ENCODE peak calls at places on chromosome 11, in four cellular contexts. Z is SK-N-SH, I is WTC11, C is K562. N is an unnamed sample.

GRCh38 chr11:1071571-1072115 is 3.0 kb upstream of the MUC2 start:
- DNase-seq in Z (no peak), I (peak; percentile 12), C (no peak), N (no peak)

GRCh38 chr11:61776561-61777075 is 15.8 kb downstream of the TMEM258 start:
- DNase-seq in Z (peak; percentile 90), I (peak; percentile 84), C (peak; percentile 86), N (peak; percentile 54)

GRCh38 chr11:95680169-95680929 is 109.2 kb downstream of the FAM76B start:
- DNase-seq in Z (no peak), I (no peak), C (no peak), N (no peak)

GRCh38 chr11:59776210-59777066 is 21.3 kb downstream of the STX3 start:
- DNase-seq in Z (no peak), I (no peak), C (no peak), N (no peak)

GRCh38 chr11:121829159-121829643 is 286.8 kb downstream of the BLID start:
- DNase-seq in Z (no peak), I (no peak), C (no peak), N (no peak)

GRCh38 chr11:69442807-69443137 is 38.7 kb upstream of the LINC01488 start:
- DNase-seq in Z (peak; percentile 75), I (no peak), C (peak; percentile 64), N (no peak)

GRCh38 chr11:64025205-64025604 is 10.5 kb upstream of the FLRT1 start:
- DNase-seq in Z (no peak), I (peak; percentile 69), C (no peak), N (peak; percentile 77)

GRCh38 chr11:24163146-24163545 is 333.7 kb upstream of the LUZP2 start:
- DNase-seq in Z (no peak), I (no peak), C (no peak), N (no peak)

GRCh38 chr11:2557381-2557780 is 112.6 kb downstream of the KCNQ1 start:
- DNase-seq in Z (no peak), I (no peak), C (no peak), N (no peak)

GRCh38 chr11:31793264-31793663 is 17.9 kb downstream of the PAX6 start:
- DNase-seq in Z (no peak), I (no peak), C (no peak), N (no peak)
- TF ChIP-seq TEAD4 in Z (no peak), I (no peak), C (no peak), N (no peak)

GRCh38 chr11:125036933-125037332 is 26.2 kb upstream of the SLC37A2 start:
- DNase-seq in Z (no peak), I (no peak), C (no peak), N (no peak)
- TF ChIP-seq TEAD4 in Z (no peak), I (no peak), C (no peak), N (no peak)

GRCh38 chr11:34790620-34791019 is 125.6 kb downstream of the APIP start:
- DNase-seq in Z (no peak), I (no peak), C (no peak), N (no peak)

GRCh38 chr11:34789196-34789834 is 126.9 kb downstream of the APIP start:
- DNase-seq in Z (no peak), I (no peak), C (no peak), N (no peak)

GRCh38 chr11:34787899-34788298 is 128.3 kb downstream of the APIP start:
- DNase-seq in Z (no peak), I (no peak), C (no peak), N (no peak)

GRCh38 chr11:34787348-34787747 is 128.8 kb downstream of the APIP start:
- DNase-seq in Z (no peak), I (no peak), C (no peak), N (no peak)

GRCh38 chr11:34788642-34789041 is 127.5 kb downstream of the APIP start:
- DNase-seq in Z (no peak), I (no peak), C (no peak), N (no peak)
- TF ChIP-seq TEAD4 in Z (no peak), I (no peak), C (no peak), N (no peak)

GRCh38 chr11:65310756-65311155 is 3.9 kb upstream of the CDC42EP2 start:
- DNase-seq in Z (no peak), I (no peak), C (no peak), N (no peak)

GRCh38 chr11:65307298-65308229 is 7.1 kb upstream of the CDC42EP2 start:
- DNase-seq in Z (no peak), I (no peak), C (no peak), N (no peak)

GRCh38 chr11:65309006-65309405 is 5.7 kb upstream of the CDC42EP2 start:
- DNase-seq in Z (no peak), I (no peak), C (no peak), N (no peak)

GRCh38 chr11:65310215-65310614 is 4.5 kb upstream of the CDC42EP2 start:
- DNase-seq in Z (no peak), I (no peak), C (no peak), N (no peak)

DNA sequence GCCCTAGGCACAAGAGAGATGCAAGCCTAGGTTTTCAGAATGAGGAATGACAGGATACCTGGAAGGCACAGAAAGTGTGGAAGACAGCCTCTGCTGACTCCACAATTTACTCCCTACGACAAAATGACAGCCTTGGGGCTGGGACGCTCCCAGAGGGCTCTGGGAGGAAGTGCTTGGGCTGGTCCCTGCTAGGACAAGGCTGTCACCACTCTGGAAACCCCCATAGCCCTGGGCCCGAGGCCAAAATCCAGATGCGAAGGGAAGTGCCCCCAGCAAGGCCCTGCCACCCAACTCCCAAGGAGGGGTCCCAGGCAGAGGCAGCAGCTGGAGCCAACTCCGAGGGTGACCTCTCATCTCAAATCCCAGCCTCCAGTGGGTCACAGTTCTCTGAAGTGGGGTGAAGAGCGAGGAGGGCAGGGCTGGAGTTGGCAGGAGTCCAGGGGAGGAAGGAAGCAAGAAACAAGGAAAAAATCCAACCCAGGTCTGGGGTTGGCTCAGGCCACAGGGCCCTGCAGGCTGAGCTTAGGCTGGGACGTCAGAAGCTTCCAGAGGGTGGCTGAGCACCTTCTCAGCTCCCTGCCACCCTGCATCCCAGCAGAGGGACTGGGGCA is 6.3 kb upstream of the CDC42EP2 start:
- DNase-seq in Z (no peak), I (no peak), C (no peak), N (no peak)
- TF ChIP-seq TEAD4 in Z (no peak), I (no peak), C (no peak), N (no peak)

DNA sequence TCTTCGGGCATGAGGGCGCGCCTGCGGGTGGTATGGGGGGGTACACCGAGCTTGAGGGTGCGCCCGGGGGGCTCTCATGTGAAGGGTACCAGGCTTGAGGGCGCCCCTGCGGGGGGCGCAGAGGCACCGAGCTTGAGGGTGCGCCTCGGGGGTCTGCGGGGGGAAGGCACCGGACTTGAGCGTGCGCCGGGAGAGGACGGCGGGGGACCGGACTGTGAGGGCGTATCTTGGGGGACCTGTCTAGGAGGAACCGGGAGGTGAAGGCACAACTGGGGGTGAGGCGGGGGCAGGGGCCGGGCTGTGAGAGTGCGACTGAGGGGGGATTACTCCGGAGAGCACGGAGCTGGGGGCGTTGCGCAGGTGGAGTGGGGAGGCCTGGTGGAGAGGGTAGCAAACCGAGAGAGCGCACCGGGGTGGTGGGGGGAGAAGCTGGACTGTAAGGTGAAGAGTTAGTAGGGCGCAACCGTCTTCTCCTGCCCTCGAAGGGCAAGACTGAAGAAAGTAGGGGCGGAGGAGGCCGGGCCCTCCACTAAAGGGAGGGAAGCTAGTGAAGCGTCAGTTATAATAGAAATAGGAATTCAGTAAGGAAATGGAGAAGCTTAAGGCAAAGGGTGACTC is 1.1 kb upstream of the DDX6 start:
- DNase-seq in Z (peak; percentile 57), I (peak; percentile 38), C (peak; percentile 43), N (no peak)
- TF ChIP-seq TEAD4 in Z (no peak), I (no peak), C (no peak), N (no peak)

GRCh38 chr11:44780940-44781631 is 54.3 kb downstream of the TSPAN18 start:
- DNase-seq in Z (no peak), I (no peak), C (peak; percentile 92), N (no peak)
- TF ChIP-seq TEAD4 in Z (no peak), I (no peak), C (peak; percentile 97), N (no peak)

N was measured in H1.